ENCODE peak calls at places on chromosomes 5 and 9, in seven cellular contexts. One of them, this sample, is unnamed.

GRCh38 chr9:91678807-91679206 is 255.2 kb upstream of the NFIL3 start:
- DNase-seq in upper lobe of right lung: no peak
- DNase-seq in CD8-positive, alpha-beta T cell: no peak
- DNase-seq in suprapubic skin: no peak
- DNase-seq in PC-9: no peak
- DNase-seq in psoas muscle: no peak
- DNase-seq in fibroblast of lung: no peak
- DNase-seq in this sample: no peak

GRCh38 chr5:160199410-160199911 is 29.8 kb upstream of the FABP6 start:
- DNase-seq in upper lobe of right lung: peak
- DNase-seq in CD8-positive, alpha-beta T cell: peak
- DNase-seq in fibroblast of lung: peak
- DNase-seq in psoas muscle: peak
- DNase-seq in PC-9: no peak
- DNase-seq in suprapubic skin: no peak
- DNase-seq in this sample: no peak

GRCh38 chr5:147093138-147093537 is 141.7 kb upstream of the STK32A start:
- DNase-seq in CD8-positive, alpha-beta T cell: no peak
- DNase-seq in suprapubic skin: no peak
- DNase-seq in PC-9: no peak
- DNase-seq in fibroblast of lung: peak
- DNase-seq in upper lobe of right lung: no peak
- DNase-seq in psoas muscle: no peak
- DNase-seq in this sample: no peak

GRCh38 chr9:123438321-123438720 is 82.3 kb downstream of the CRB2 start:
- DNase-seq in upper lobe of right lung: peak
- DNase-seq in suprapubic skin: peak
- DNase-seq in fibroblast of lung: peak
- DNase-seq in CD8-positive, alpha-beta T cell: no peak
- DNase-seq in psoas muscle: no peak
- DNase-seq in PC-9: no peak
- DNase-seq in this sample: no peak

GRCh38 chr9:21747171-21747570 is 55.3 kb upstream of the MTAP start:
- DNase-seq in PC-9: no peak
- DNase-seq in upper lobe of right lung: no peak
- DNase-seq in psoas muscle: no peak
- DNase-seq in suprapubic skin: no peak
- DNase-seq in fibroblast of lung: peak
- DNase-seq in CD8-positive, alpha-beta T cell: no peak
- DNase-seq in this sample: no peak

GRCh38 chr5:169243651-169244422 is 57.1 kb downstream of the SLIT3 start:
- DNase-seq in fibroblast of lung: no peak
- DNase-seq in upper lobe of right lung: no peak
- DNase-seq in suprapubic skin: no peak
- DNase-seq in CD8-positive, alpha-beta T cell: no peak
- DNase-seq in PC-9: no peak
- DNase-seq in psoas muscle: no peak
- DNase-seq in this sample: no peak

GRCh38 chr5:35926389-35927051 is 11.9 kb downstream of the CAPSL start:
- DNase-seq in psoas muscle: no peak
- DNase-seq in upper lobe of right lung: no peak
- DNase-seq in PC-9: no peak
- DNase-seq in CD8-positive, alpha-beta T cell: peak
- DNase-seq in fibroblast of lung: peak
- DNase-seq in suprapubic skin: no peak
- DNase-seq in this sample: peak

GRCh38 chr5:88870280-88870679 is 12.7 kb downstream of the MEF2C start:
- DNase-seq in psoas muscle: no peak
- DNase-seq in upper lobe of right lung: no peak
- DNase-seq in suprapubic skin: no peak
- DNase-seq in CD8-positive, alpha-beta T cell: no peak
- DNase-seq in PC-9: no peak
- DNase-seq in fibroblast of lung: no peak
- DNase-seq in this sample: no peak

GRCh38 chr9:134134949-134135342 is 936 bp upstream of the WDR5 start:
- DNase-seq in CD8-positive, alpha-beta T cell: no peak
- DNase-seq in psoas muscle: no peak
- DNase-seq in PC-9: no peak
- DNase-seq in upper lobe of right lung: no peak
- DNase-seq in suprapubic skin: no peak
- DNase-seq in fibroblast of lung: no peak
- DNase-seq in this sample: no peak

GRCh38 chr5:67465556-67466206 is 269.1 kb upstream of the CD180 start:
- DNase-seq in suprapubic skin: no peak
- DNase-seq in fibroblast of lung: peak
- DNase-seq in PC-9: no peak
- DNase-seq in psoas muscle: no peak
- DNase-seq in upper lobe of right lung: no peak
- DNase-seq in CD8-positive, alpha-beta T cell: no peak
- DNase-seq in this sample: no peak

GRCh38 chr9:89994988-89995613 is 390.3 kb downstream of the GADD45G start:
- DNase-seq in upper lobe of right lung: no peak
- DNase-seq in fibroblast of lung: no peak
- DNase-seq in PC-9: no peak
- DNase-seq in suprapubic skin: no peak
- DNase-seq in CD8-positive, alpha-beta T cell: no peak
- DNase-seq in psoas muscle: no peak
- DNase-seq in this sample: no peak

GRCh38 chr5:171055881-171056454 is 194.2 kb downstream of the RANBP17 start:
- DNase-seq in upper lobe of right lung: no peak
- DNase-seq in PC-9: no peak
- DNase-seq in psoas muscle: no peak
- DNase-seq in fibroblast of lung: peak
- DNase-seq in suprapubic skin: no peak
- DNase-seq in CD8-positive, alpha-beta T cell: no peak
- DNase-seq in this sample: no peak
- H3K4me3 ChIP-seq in upper lobe of right lung: no peak
- H3K4me3 ChIP-seq in PC-9: no peak
- H3K4me3 ChIP-seq in psoas muscle: no peak
- H3K4me3 ChIP-seq in fibroblast of lung: no peak
- H3K4me3 ChIP-seq in suprapubic skin: no peak
- H3K4me3 ChIP-seq in CD8-positive, alpha-beta T cell: no peak
- H3K4me3 ChIP-seq in this sample: no peak

GRCh38 chr5:154298060-154298459 is 107.5 kb downstream of the GALNT10 start:
- DNase-seq in psoas muscle: no peak
- DNase-seq in suprapubic skin: no peak
- DNase-seq in fibroblast of lung: no peak
- DNase-seq in CD8-positive, alpha-beta T cell: no peak
- DNase-seq in PC-9: no peak
- DNase-seq in upper lobe of right lung: no peak
- DNase-seq in this sample: no peak

GRCh38 chr5:154301726-154302125 is 111.2 kb downstream of the GALNT10 start:
- DNase-seq in psoas muscle: no peak
- DNase-seq in fibroblast of lung: no peak
- DNase-seq in suprapubic skin: no peak
- DNase-seq in CD8-positive, alpha-beta T cell: no peak
- DNase-seq in upper lobe of right lung: no peak
- DNase-seq in PC-9: no peak
- DNase-seq in this sample: no peak

GRCh38 chr5:154300207-154300606 is 109.7 kb downstream of the GALNT10 start:
- DNase-seq in CD8-positive, alpha-beta T cell: no peak
- DNase-seq in suprapubic skin: no peak
- DNase-seq in PC-9: no peak
- DNase-seq in fibroblast of lung: no peak
- DNase-seq in psoas muscle: no peak
- DNase-seq in upper lobe of right lung: no peak
- DNase-seq in this sample: no peak

GRCh38 chr5:154303133-154303532 is 112.6 kb downstream of the GALNT10 start:
- DNase-seq in upper lobe of right lung: no peak
- DNase-seq in suprapubic skin: no peak
- DNase-seq in PC-9: no peak
- DNase-seq in fibroblast of lung: no peak
- DNase-seq in psoas muscle: no peak
- DNase-seq in CD8-positive, alpha-beta T cell: no peak
- DNase-seq in this sample: no peak

DNA sequence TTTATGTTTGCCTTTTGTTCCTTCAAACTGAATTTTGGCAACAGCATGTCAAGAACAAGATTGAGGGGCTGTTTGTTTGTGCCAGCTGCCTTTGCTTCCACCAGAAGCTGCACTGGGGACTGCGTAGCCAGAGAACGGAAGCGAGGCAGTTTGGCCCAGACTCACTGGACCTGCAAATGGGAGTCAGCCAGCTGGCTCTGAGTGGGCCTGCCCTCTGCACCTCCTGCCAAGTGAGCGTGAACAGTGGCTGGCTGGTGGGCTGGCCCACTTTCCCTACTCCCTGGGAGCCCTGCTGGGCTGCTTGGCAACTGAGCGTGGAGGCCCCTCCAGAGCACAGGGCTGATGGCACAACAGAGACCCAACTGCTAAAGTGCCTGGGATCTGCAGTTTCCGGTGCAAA is 111.6 kb downstream of the GALNT10 start:
- DNase-seq in fibroblast of lung: peak
- DNase-seq in CD8-positive, alpha-beta T cell: no peak
- DNase-seq in psoas muscle: peak
- DNase-seq in PC-9: no peak
- DNase-seq in upper lobe of right lung: peak
- DNase-seq in suprapubic skin: no peak
- DNase-seq in this sample: no peak
- H3K4me3 ChIP-seq in fibroblast of lung: no peak
- H3K4me3 ChIP-seq in CD8-positive, alpha-beta T cell: no peak
- H3K4me3 ChIP-seq in psoas muscle: no peak
- H3K4me3 ChIP-seq in PC-9: no peak
- H3K4me3 ChIP-seq in upper lobe of right lung: no peak
- H3K4me3 ChIP-seq in suprapubic skin: no peak
- H3K4me3 ChIP-seq in this sample: no peak

GRCh38 chr9:109497193-109498165 is 628 bp downstream of the PTPN3 start:
- DNase-seq in fibroblast of lung: peak
- DNase-seq in upper lobe of right lung: no peak
- DNase-seq in CD8-positive, alpha-beta T cell: no peak
- DNase-seq in suprapubic skin: no peak
- DNase-seq in PC-9: no peak
- DNase-seq in psoas muscle: peak
- DNase-seq in this sample: no peak

GRCh38 chr9:109499061-109499630 is 1.0 kb upstream of the PTPN3 start:
- DNase-seq in suprapubic skin: no peak
- DNase-seq in PC-9: no peak
- DNase-seq in CD8-positive, alpha-beta T cell: no peak
- DNase-seq in fibroblast of lung: no peak
- DNase-seq in psoas muscle: no peak
- DNase-seq in upper lobe of right lung: no peak
- DNase-seq in this sample: no peak

GRCh38 chr9:109499631-109500120 is 1.6 kb upstream of the PTPN3 start:
- DNase-seq in CD8-positive, alpha-beta T cell: no peak
- DNase-seq in fibroblast of lung: peak
- DNase-seq in suprapubic skin: no peak
- DNase-seq in psoas muscle: peak
- DNase-seq in PC-9: no peak
- DNase-seq in upper lobe of right lung: peak
- DNase-seq in this sample: no peak

GRCh38 chr9:109498195-109499060 is at the start of gene PTPN3:
- DNase-seq in suprapubic skin: no peak
- DNase-seq in upper lobe of right lung: peak
- DNase-seq in PC-9: no peak
- DNase-seq in CD8-positive, alpha-beta T cell: no peak
- DNase-seq in fibroblast of lung: peak
- DNase-seq in psoas muscle: peak
- DNase-seq in this sample: no peak

DNA sequence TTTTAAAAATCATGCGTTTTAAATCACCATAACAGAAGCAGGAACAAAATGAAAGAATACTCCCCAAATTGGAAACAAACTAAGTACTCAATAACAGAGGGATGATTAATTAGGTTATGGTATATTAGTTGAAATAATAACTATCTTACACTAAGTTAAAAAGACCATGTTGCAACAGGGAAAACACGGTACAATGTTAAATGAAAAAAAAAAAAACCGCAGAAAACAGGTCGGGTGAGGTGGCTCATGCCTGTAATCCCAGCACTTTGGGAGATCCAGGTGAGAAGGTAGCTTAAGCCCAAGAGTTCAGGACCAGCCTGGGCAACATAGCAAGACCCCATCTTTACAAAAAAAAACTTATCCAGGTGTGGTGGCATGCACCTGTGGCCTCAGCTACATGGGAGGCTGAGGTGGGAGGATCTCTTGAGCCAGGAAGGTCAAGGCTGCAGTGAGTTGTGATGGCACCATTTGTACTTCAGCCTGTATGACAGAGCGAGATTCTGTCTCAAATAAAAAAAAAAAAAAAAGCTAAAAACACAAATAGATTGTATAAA is 2.4 kb upstream of the PTPN3 start:
- DNase-seq in psoas muscle: no peak
- DNase-seq in PC-9: no peak
- DNase-seq in CD8-positive, alpha-beta T cell: no peak
- DNase-seq in upper lobe of right lung: no peak
- DNase-seq in fibroblast of lung: no peak
- DNase-seq in suprapubic skin: no peak
- DNase-seq in this sample: no peak
- H3K4me3 ChIP-seq in psoas muscle: peak
- H3K4me3 ChIP-seq in PC-9: peak
- H3K4me3 ChIP-seq in CD8-positive, alpha-beta T cell: no peak
- H3K4me3 ChIP-seq in upper lobe of right lung: no peak
- H3K4me3 ChIP-seq in fibroblast of lung: no peak
- H3K4me3 ChIP-seq in suprapubic skin: no peak
- H3K4me3 ChIP-seq in this sample: peak

GRCh38 chr5:64509798-64510197 is 4.0 kb downstream of the RGS7BP start:
- DNase-seq in CD8-positive, alpha-beta T cell: no peak
- DNase-seq in psoas muscle: no peak
- DNase-seq in PC-9: no peak
- DNase-seq in fibroblast of lung: no peak
- DNase-seq in upper lobe of right lung: no peak
- DNase-seq in suprapubic skin: no peak
- DNase-seq in this sample: no peak

GRCh38 chr5:64502181-64502580 is 3.6 kb upstream of the RGS7BP start:
- DNase-seq in suprapubic skin: no peak
- DNase-seq in CD8-positive, alpha-beta T cell: no peak
- DNase-seq in fibroblast of lung: no peak
- DNase-seq in upper lobe of right lung: no peak
- DNase-seq in PC-9: no peak
- DNase-seq in psoas muscle: no peak
- DNase-seq in this sample: no peak

GRCh38 chr5:64505769-64506566 is at the start of gene RGS7BP:
- DNase-seq in suprapubic skin: no peak
- DNase-seq in CD8-positive, alpha-beta T cell: no peak
- DNase-seq in PC-9: no peak
- DNase-seq in psoas muscle: peak
- DNase-seq in fibroblast of lung: peak
- DNase-seq in upper lobe of right lung: peak
- DNase-seq in this sample: no peak

DNA sequence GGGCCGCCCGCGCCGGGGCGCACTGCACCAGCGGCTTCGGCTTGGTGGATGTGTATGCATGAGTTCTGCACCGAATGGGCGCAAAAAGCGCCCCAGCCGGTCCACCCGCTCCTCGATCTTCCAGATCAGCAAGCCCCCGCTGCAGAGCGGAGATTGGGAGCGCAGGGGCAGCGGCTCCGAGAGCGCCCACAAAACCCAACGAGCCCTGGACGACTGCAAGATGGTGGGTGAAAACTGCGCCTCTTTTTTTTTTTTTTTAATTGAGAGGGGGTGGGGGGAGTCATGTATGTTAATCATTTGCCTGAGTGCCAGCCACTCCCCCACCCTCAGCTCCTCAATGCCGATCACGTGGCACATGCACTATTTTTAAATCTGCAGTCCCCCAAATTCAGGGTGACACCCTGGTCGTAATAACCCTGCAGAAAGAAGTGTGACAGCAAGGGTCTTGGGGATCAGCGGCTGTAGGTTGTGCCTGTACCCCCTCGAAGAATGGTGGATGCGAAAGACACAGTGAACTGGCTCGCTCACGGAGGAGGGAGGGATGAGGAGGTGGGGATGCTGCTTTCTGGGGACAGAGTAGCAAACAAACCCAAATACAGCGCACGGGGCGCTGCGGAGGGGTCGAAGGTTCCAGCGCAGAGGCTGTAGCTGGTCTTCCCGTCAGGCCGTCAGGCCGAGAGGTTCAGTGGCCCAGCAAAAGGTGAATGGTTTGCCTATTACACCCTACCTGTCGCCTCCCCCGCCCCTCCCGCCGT is 929 bp downstream of the RGS7BP start:
- DNase-seq in CD8-positive, alpha-beta T cell: no peak
- DNase-seq in psoas muscle: no peak
- DNase-seq in suprapubic skin: no peak
- DNase-seq in PC-9: no peak
- DNase-seq in fibroblast of lung: no peak
- DNase-seq in upper lobe of right lung: no peak
- DNase-seq in this sample: no peak
- H3K4me3 ChIP-seq in CD8-positive, alpha-beta T cell: no peak
- H3K4me3 ChIP-seq in psoas muscle: peak
- H3K4me3 ChIP-seq in suprapubic skin: peak
- H3K4me3 ChIP-seq in PC-9: no peak
- H3K4me3 ChIP-seq in fibroblast of lung: peak
- H3K4me3 ChIP-seq in upper lobe of right lung: peak
- H3K4me3 ChIP-seq in this sample: peak

This sample was measured in Panc1.